ENCODE peak calls at places on chromosomes 11 and 22, in seven cellular contexts. H is left ventricle myocardium inferior; L is thoracic aorta; U is CD8-positive, alpha-beta memory T cell; N is uterus; I is body of pancreas; P is right cardiac atrium. V is an unnamed sample. For H3K9me3, the result is how much of the 10 kb centered on the place peaks cover.

GRCh38 chr22:29587938-29588699 is 7.2 kb upstream of the NIPSNAP1 start:
- DNase-seq in H (no peak), L (no peak), U (no peak), N (no peak), I (no peak), P (no peak), V (no peak)

GRCh38 chr11:103709366-103709765 is 327.1 kb upstream of the DDI1 start:
- DNase-seq in H (no peak), L (no peak), U (no peak), N (no peak), I (no peak), P (no peak), V (no peak)

GRCh38 chr22:17400305-17400704 is 31.0 kb downstream of the CECR2 start:
- DNase-seq in H (no peak), L (no peak), U (no peak), N (no peak), I (no peak), P (no peak), V (no peak)

GRCh38 chr11:122215244-122215992 is 99.4 kb upstream of the BLID start:
- DNase-seq in H (peak), L (peak), U (no peak), N (peak), I (peak), P (peak), V (peak)

GRCh38 chr11:67117667-67118058 is 1.4 kb upstream of the KDM2A start:
- DNase-seq in H (peak), L (no peak), U (peak), N (peak), I (no peak), P (peak), V (peak)

GRCh38 chr11:69153661-69154060 is 2.1 kb upstream of the SMIM38 start:
- DNase-seq in H (no peak), L (no peak), U (no peak), N (no peak), I (no peak), P (no peak), V (peak)

GRCh38 chr22:41001722-41002122 is 50.5 kb downstream of the RBX1 start:
- DNase-seq in H (no peak), L (no peak), U (no peak), N (no peak), I (peak), P (no peak), V (no peak)

GRCh38 chr11:78344676-78345075 is 72.9 kb downstream of the GAB2 start:
- DNase-seq in H (no peak), L (no peak), U (no peak), N (no peak), I (no peak), P (no peak), V (no peak)

GRCh38 chr11:119684361-119685072 is 44.5 kb downstream of the NECTIN1 start:
- DNase-seq in H (no peak), L (no peak), U (no peak), N (no peak), I (peak), P (peak), V (no peak)

GRCh38 chr11:26121466-26121865 is 210.5 kb upstream of the ANO3 start:
- DNase-seq in H (no peak), L (no peak), U (no peak), N (no peak), I (no peak), P (no peak), V (no peak)

GRCh38 chr11:112523917-112524316 is 263.3 kb upstream of the PLET1 start:
- DNase-seq in H (no peak), L (no peak), U (no peak), N (no peak), I (no peak), P (no peak), V (no peak)

GRCh38 chr11:47538741-47539575 is 14.0 kb downstream of the CELF1 start:
- DNase-seq in H (no peak), L (no peak), U (no peak), N (no peak), I (no peak), P (no peak), V (no peak)

GRCh38 chr22:46303347-46303965 is 6.8 kb downstream of the GTSE1 start:
- DNase-seq in H (no peak), L (no peak), U (no peak), N (no peak), I (no peak), P (no peak), V (no peak)

GRCh38 chr11:116096596-116096995 is 592.4 kb upstream of the CADM1 start:
- DNase-seq in H (no peak), L (no peak), U (no peak), N (peak), I (no peak), P (no peak), V (no peak)

GRCh38 chr11:78392854-78393253 is 24.8 kb downstream of the GAB2 start:
- DNase-seq in H (no peak), L (no peak), U (no peak), N (no peak), I (no peak), P (no peak), V (no peak)

GRCh38 chr22:30159561-30160353 is 79.5 kb downstream of the HORMAD2 start:
- DNase-seq in H (no peak), L (no peak), U (no peak), N (no peak), I (peak), P (peak), V (no peak)

GRCh38 chr11:90294091-90294490 is 71.2 kb upstream of the CHORDC1 start:
- DNase-seq in H (no peak), L (no peak), U (no peak), N (no peak), I (no peak), P (no peak), V (no peak)

GRCh38 chr11:58178444-58178843 is 10.4 kb upstream of the OR9Q2 start:
- DNase-seq in H (no peak), L (no peak), U (no peak), N (no peak), I (no peak), P (no peak), V (no peak)

GRCh38 chr11:94553938-94554337 is 10.2 kb downstream of the FUT4 start:
- DNase-seq in H (no peak), L (no peak), U (no peak), N (no peak), I (no peak), P (no peak), V (no peak)

GRCh38 chr11:97977726-97978125 is 1043.0 kb upstream of the CNTN5 start:
- DNase-seq in H (no peak), L (no peak), U (no peak), N (no peak), I (no peak), P (no peak), V (no peak)

GRCh38 chr11:68704887-68705286 is 20.5 kb downstream of the GAL start:
- DNase-seq in H (no peak), L (no peak), U (no peak), N (no peak), I (no peak), P (no peak), V (no peak)

GRCh38 chr11:64284962-64285884 is at the start of gene GPR137:
- DNase-seq in H (peak), L (no peak), U (peak), N (peak), I (peak), P (peak), V (peak)

GRCh38 chr11:3094223-3094824 is 37.1 kb upstream of the CARS1 start:
- DNase-seq in H (no peak), L (no peak), U (no peak), N (no peak), I (no peak), P (no peak), V (no peak)

GRCh38 chr11:23729088-23729487 is 767.8 kb upstream of the LUZP2 start:
- DNase-seq in H (no peak), L (no peak), U (no peak), N (no peak), I (no peak), P (no peak), V (no peak)

GRCh38 chr11:64060861-64061444 is 25.2 kb downstream of the FLRT1 start:
- DNase-seq in H (peak), L (no peak), U (peak), N (no peak), I (peak), P (peak), V (peak)

GRCh38 chr11:17932472-17932871 is 80.4 kb downstream of the SERGEF start:
- DNase-seq in H (no peak), L (no peak), U (no peak), N (no peak), I (no peak), P (no peak), V (no peak)

GRCh38 chr11:60919320-60919719 is 4.9 kb upstream of the TMEM132A start:
- DNase-seq in H (no peak), L (no peak), U (no peak), N (no peak), I (no peak), P (no peak), V (no peak)

GRCh38 chr11:69536406-69536805 is 54.9 kb downstream of the LINC01488 start:
- DNase-seq in H (no peak), L (no peak), U (no peak), N (no peak), I (no peak), P (no peak), V (no peak)

GRCh38 chr11:37973926-37974325 is 1375.9 kb upstream of the RAG2 start:
- DNase-seq in H (no peak), L (no peak), U (no peak), N (no peak), I (no peak), P (no peak), V (no peak)
- H3K9me3 ChIP-seq in H (under half), L (under half), U (under half), N (under half), I (under half), P (under half), V (under half)

DNA sequence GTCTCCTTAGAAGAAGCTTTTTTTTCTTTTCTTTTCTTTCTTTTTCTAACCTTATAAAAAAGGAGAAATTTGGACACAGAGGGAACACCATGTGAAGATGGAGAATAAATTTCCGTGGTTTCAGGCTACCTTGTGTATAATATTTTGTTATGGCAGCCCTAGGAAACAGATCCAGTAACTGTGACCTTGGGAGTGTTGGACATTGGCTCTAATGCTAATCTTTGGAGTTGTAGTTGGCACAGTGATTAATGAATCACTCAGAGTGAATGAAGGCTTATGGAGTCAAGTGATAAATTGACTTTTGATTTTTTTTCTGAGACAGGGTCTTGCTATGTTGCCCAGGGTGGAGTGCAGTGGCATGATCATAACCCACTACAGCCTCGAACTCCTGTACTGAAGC is 15.5 kb upstream of the PHOX2A start:
- DNase-seq in H (no peak), L (no peak), U (no peak), N (no peak), I (no peak), P (no peak), V (no peak)
- H3K9me3 ChIP-seq in H (under half), L (under half), U (under half), N (under half), I (under half), P (under half), V (under half)

GRCh38 chr22:47623056-47623739 is 860.7 kb downstream of the TBC1D22A start:
- DNase-seq in H (no peak), L (no peak), U (no peak), N (no peak), I (no peak), P (no peak), V (no peak)
- H3K9me3 ChIP-seq in H (under half), L (under half), U (under half), N (under half), I (under half), P (under half), V (under half)

DNA sequence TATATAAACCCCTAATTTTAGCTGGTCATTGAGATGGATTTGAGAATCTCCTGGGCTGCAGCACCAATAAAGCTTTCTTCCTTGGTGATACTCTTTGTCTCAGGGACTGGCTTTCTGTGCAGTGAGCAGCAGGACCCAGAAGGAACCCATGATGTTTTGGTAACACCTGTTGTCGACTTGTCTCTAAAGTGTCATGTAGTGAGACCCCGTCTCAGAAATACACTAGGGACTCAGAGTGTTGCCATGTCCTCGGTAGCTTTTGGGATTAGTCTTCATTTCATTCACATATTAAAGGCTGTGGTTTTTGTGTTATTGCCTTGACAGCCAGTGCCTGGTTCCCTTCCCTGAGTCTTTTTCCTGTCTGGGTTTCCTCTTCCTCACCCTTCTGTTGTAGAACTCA is 1078.7 kb downstream of the TBC1D22A start:
- DNase-seq in H (no peak), L (no peak), U (no peak), N (no peak), I (no peak), P (no peak), V (no peak)
- H3K9me3 ChIP-seq in H (under half), L (under half), U (under half), N (under half), I (under half), P (under half), V (under half)

GRCh38 chr22:19910180-19910744 is 31.3 kb upstream of the COMT start:
- DNase-seq in H (no peak), L (no peak), U (no peak), N (no peak), I (no peak), P (peak), V (no peak)
- H3K9me3 ChIP-seq in H (under half), L (under half), U (under half), N (under half), I (under half), P (under half), V (under half)

GRCh38 chr11:10602366-10602765 is 33.9 kb upstream of the LYVE1 start:
- DNase-seq in H (no peak), L (no peak), U (no peak), N (no peak), I (no peak), P (no peak), V (no peak)
- H3K9me3 ChIP-seq in H (under half), L (under half), U (under half), N (under half), I (under half), P (under half), V (under half)

GRCh38 chr22:48819232-48819631 is 1008.4 kb downstream of the BRD1 start:
- DNase-seq in H (no peak), L (no peak), U (no peak), N (no peak), I (no peak), P (no peak), V (no peak)

GRCh38 chr22:48822278-48823233 is 1005.1 kb downstream of the BRD1 start:
- DNase-seq in H (no peak), L (no peak), U (no peak), N (no peak), I (no peak), P (no peak), V (no peak)

GRCh38 chr22:48819991-48820390 is 1007.7 kb downstream of the BRD1 start:
- DNase-seq in H (no peak), L (no peak), U (no peak), N (no peak), I (no peak), P (no peak), V (no peak)

GRCh38 chr22:48821346-48822186 is 1006.1 kb downstream of the BRD1 start:
- DNase-seq in H (no peak), L (no peak), U (no peak), N (no peak), I (no peak), P (no peak), V (no peak)

DNA sequence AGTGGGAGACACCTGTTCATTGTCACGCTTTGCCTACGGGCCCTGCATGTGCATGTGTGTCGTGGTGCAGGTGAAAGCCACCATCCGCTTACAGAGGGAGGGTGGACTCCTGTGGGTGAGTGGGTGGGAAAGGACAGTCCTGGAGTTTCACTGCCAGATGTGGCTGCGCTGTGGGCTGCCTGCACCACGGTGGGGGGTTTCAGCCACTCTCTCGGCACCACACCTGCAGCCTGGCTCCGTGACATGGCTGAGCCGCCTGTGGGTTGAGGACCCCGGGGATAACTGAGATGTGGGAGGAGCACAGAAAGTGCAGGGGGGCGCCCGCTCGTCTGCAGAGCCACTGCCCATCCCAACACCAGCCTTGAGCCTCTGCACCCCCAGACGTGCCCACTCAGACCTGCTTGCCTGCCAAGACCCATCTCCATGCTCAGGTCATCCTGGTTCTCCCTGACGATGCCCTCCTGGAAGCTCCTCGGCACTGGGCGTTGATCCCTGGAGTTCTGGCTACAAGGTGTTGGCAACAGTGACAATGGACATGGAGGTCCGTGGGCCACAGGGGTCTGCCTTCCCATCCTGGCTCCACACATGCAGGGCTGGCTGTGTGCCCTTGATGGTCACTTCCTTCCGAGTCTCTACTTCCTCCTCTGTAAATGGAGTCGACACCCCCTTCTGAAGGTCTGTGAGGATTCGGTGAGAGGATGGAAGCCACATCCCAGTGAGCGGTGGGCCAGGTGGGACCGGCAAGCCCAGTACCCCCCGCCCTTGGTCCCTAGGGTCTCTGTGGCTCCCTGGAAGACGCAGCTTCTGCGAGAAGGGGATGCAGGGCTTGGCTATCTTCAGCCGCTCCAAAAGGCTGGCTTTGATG is 1007.0 kb downstream of the BRD1 start:
- DNase-seq in H (no peak), L (no peak), U (no peak), N (no peak), I (no peak), P (no peak), V (no peak)
- H3K9me3 ChIP-seq in H (under half), L (under half), U (under half), N (under half), I (under half), P (under half), V (under half)

DNA sequence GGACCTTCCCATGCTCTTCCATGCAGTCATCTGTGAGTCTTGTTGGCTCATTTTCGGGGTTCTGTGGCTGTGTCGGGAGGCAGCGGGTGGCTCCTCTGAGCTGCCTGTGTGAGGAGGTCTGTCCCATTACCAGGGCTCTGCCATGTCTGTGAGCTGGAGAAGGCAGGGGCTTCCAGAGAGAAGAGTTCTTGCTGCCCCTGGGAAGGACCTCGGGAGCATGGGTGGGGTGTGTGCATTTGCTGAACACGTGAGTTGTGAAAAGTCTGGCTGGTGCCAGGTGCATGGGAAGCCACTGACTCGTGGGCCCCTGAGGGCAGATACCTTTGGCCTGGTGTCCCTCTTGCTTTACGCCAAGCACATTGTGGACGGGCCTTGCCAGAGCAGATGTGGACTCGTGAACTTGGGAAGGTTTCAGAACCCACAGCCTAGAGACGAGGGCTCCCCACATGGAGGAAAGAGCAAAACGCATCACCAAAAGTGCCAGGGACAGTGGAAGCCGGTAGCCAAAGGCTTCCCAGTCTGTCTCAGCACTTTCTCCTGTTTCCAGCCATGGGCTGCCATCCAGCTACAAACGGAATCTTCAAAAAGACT is 1324.5 kb downstream of the BRD1 start:
- DNase-seq in H (no peak), L (no peak), U (no peak), N (no peak), I (no peak), P (peak), V (no peak)
- H3K9me3 ChIP-seq in H (under half), L (under half), U (under half), N (under half), I (under half), P (under half), V (under half)